ENCODE peak calls at places on chromosomes 1 and 21, in seven cellular contexts. One of them, this sample, is unnamed.

GRCh38 chr1:6248798-6249731 is 5.1 kb downstream of the HES3 start:
- DNase-seq in OCI-LY7: no peak
- DNase-seq in naive thymus-derived CD4-positive, alpha-beta T cell: no peak
- DNase-seq in lower lobe of right lung: no peak
- DNase-seq in breast epithelium: no peak
- DNase-seq in endothelial cell of umbilical vein: no peak
- DNase-seq in K562: peak; percentile 87
- DNase-seq in this sample: peak; percentile 55

GRCh38 chr1:199691540-199691939 is 336.0 kb upstream of the NR5A2 start:
- DNase-seq in OCI-LY7: no peak
- DNase-seq in naive thymus-derived CD4-positive, alpha-beta T cell: no peak
- DNase-seq in lower lobe of right lung: no peak
- DNase-seq in breast epithelium: no peak
- DNase-seq in endothelial cell of umbilical vein: peak; percentile 98
- DNase-seq in K562: no peak
- DNase-seq in this sample: peak; percentile 66

GRCh38 chr1:10564063-10564462 is 89.3 kb downstream of the PEX14 start:
- DNase-seq in OCI-LY7: no peak
- DNase-seq in naive thymus-derived CD4-positive, alpha-beta T cell: no peak
- DNase-seq in lower lobe of right lung: no peak
- DNase-seq in breast epithelium: no peak
- DNase-seq in endothelial cell of umbilical vein: no peak
- DNase-seq in K562: no peak
- DNase-seq in this sample: no peak

GRCh38 chr1:198496216-198497143 is 44.0 kb downstream of the ATP6V1G3 start:
- DNase-seq in OCI-LY7: no peak
- DNase-seq in naive thymus-derived CD4-positive, alpha-beta T cell: no peak
- DNase-seq in lower lobe of right lung: no peak
- DNase-seq in breast epithelium: no peak
- DNase-seq in endothelial cell of umbilical vein: peak; percentile 2
- DNase-seq in K562: no peak
- DNase-seq in this sample: no peak

GRCh38 chr21:35475006-35475405 is 425.9 kb upstream of the RUNX1 start:
- DNase-seq in OCI-LY7: no peak
- DNase-seq in naive thymus-derived CD4-positive, alpha-beta T cell: no peak
- DNase-seq in lower lobe of right lung: no peak
- DNase-seq in breast epithelium: no peak
- DNase-seq in endothelial cell of umbilical vein: peak; percentile 18
- DNase-seq in K562: no peak
- DNase-seq in this sample: no peak

GRCh38 chr1:22826630-22827580 is 116.3 kb downstream of the EPHB2 start:
- DNase-seq in OCI-LY7: no peak
- DNase-seq in naive thymus-derived CD4-positive, alpha-beta T cell: no peak
- DNase-seq in lower lobe of right lung: no peak
- DNase-seq in breast epithelium: peak; percentile 78
- DNase-seq in endothelial cell of umbilical vein: peak; percentile 30
- DNase-seq in K562: no peak
- DNase-seq in this sample: no peak

GRCh38 chr21:41630917-41631316 is 123.0 kb upstream of the TMPRSS2 start:
- DNase-seq in OCI-LY7: no peak
- DNase-seq in naive thymus-derived CD4-positive, alpha-beta T cell: no peak
- DNase-seq in lower lobe of right lung: no peak
- DNase-seq in breast epithelium: no peak
- DNase-seq in endothelial cell of umbilical vein: no peak
- DNase-seq in K562: no peak
- DNase-seq in this sample: no peak

GRCh38 chr1:5994713-5995621 is 2.7 kb upstream of the NPHP4 start:
- DNase-seq in OCI-LY7: no peak
- DNase-seq in naive thymus-derived CD4-positive, alpha-beta T cell: no peak
- DNase-seq in lower lobe of right lung: peak; percentile 45
- DNase-seq in breast epithelium: no peak
- DNase-seq in endothelial cell of umbilical vein: no peak
- DNase-seq in K562: no peak
- DNase-seq in this sample: no peak

GRCh38 chr1:234978397-234979291 is 150.0 kb downstream of the TOMM20 start:
- DNase-seq in OCI-LY7: peak; percentile 94
- DNase-seq in naive thymus-derived CD4-positive, alpha-beta T cell: no peak
- DNase-seq in lower lobe of right lung: peak; percentile 80
- DNase-seq in breast epithelium: no peak
- DNase-seq in endothelial cell of umbilical vein: peak; percentile 86
- DNase-seq in K562: peak; percentile 77
- DNase-seq in this sample: no peak

GRCh38 chr1:64246294-64246917 is 43.0 kb downstream of the UBE2U start:
- DNase-seq in OCI-LY7: peak; percentile 56
- DNase-seq in naive thymus-derived CD4-positive, alpha-beta T cell: no peak
- DNase-seq in lower lobe of right lung: no peak
- DNase-seq in breast epithelium: no peak
- DNase-seq in endothelial cell of umbilical vein: peak; percentile 69
- DNase-seq in K562: peak; percentile 19
- DNase-seq in this sample: peak; percentile 49

GRCh38 chr21:35178812-35179211 is 129.7 kb upstream of the RUNX1 start:
- DNase-seq in OCI-LY7: no peak
- DNase-seq in naive thymus-derived CD4-positive, alpha-beta T cell: no peak
- DNase-seq in lower lobe of right lung: no peak
- DNase-seq in breast epithelium: no peak
- DNase-seq in endothelial cell of umbilical vein: peak; percentile 10
- DNase-seq in K562: no peak
- DNase-seq in this sample: no peak

GRCh38 chr1:218880484-218881060 is 293.1 kb upstream of the LYPLAL1 start:
- DNase-seq in OCI-LY7: no peak
- DNase-seq in naive thymus-derived CD4-positive, alpha-beta T cell: no peak
- DNase-seq in lower lobe of right lung: no peak
- DNase-seq in breast epithelium: no peak
- DNase-seq in endothelial cell of umbilical vein: no peak
- DNase-seq in K562: no peak
- DNase-seq in this sample: no peak

GRCh38 chr21:34333150-34333739 is 30.6 kb upstream of the KCNE2 start:
- DNase-seq in OCI-LY7: no peak
- DNase-seq in naive thymus-derived CD4-positive, alpha-beta T cell: no peak
- DNase-seq in lower lobe of right lung: no peak
- DNase-seq in breast epithelium: peak; percentile 58
- DNase-seq in endothelial cell of umbilical vein: no peak
- DNase-seq in K562: no peak
- DNase-seq in this sample: no peak

GRCh38 chr1:241560511-241561187 is 28.5 kb downstream of the KMO start:
- DNase-seq in OCI-LY7: no peak
- DNase-seq in naive thymus-derived CD4-positive, alpha-beta T cell: no peak
- DNase-seq in lower lobe of right lung: no peak
- DNase-seq in breast epithelium: no peak
- DNase-seq in endothelial cell of umbilical vein: no peak
- DNase-seq in K562: no peak
- DNase-seq in this sample: no peak

GRCh38 chr1:66208631-66209030 is 325.3 kb upstream of the SGIP1 start:
- DNase-seq in OCI-LY7: no peak
- DNase-seq in naive thymus-derived CD4-positive, alpha-beta T cell: no peak
- DNase-seq in lower lobe of right lung: no peak
- DNase-seq in breast epithelium: no peak
- DNase-seq in endothelial cell of umbilical vein: no peak
- DNase-seq in K562: no peak
- DNase-seq in this sample: no peak

GRCh38 chr1:196361112-196361714 is 247.0 kb downstream of the KCNT2 start:
- DNase-seq in OCI-LY7: no peak
- DNase-seq in naive thymus-derived CD4-positive, alpha-beta T cell: no peak
- DNase-seq in lower lobe of right lung: no peak
- DNase-seq in breast epithelium: no peak
- DNase-seq in endothelial cell of umbilical vein: no peak
- DNase-seq in K562: no peak
- DNase-seq in this sample: no peak

GRCh38 chr1:220747426-220748090 is 564 bp upstream of the MTARC2 start:
- DNase-seq in OCI-LY7: no peak
- DNase-seq in naive thymus-derived CD4-positive, alpha-beta T cell: no peak
- DNase-seq in lower lobe of right lung: no peak
- DNase-seq in breast epithelium: no peak
- DNase-seq in endothelial cell of umbilical vein: no peak
- DNase-seq in K562: no peak
- DNase-seq in this sample: no peak

GRCh38 chr1:213692236-213692831 is 295.4 kb upstream of the PROX1 start:
- DNase-seq in OCI-LY7: no peak
- DNase-seq in naive thymus-derived CD4-positive, alpha-beta T cell: no peak
- DNase-seq in lower lobe of right lung: no peak
- DNase-seq in breast epithelium: no peak
- DNase-seq in endothelial cell of umbilical vein: no peak
- DNase-seq in K562: no peak
- DNase-seq in this sample: no peak

GRCh38 chr1:156509424-156510035 is 9.0 kb upstream of the MEF2D start:
- DNase-seq in OCI-LY7: no peak
- DNase-seq in naive thymus-derived CD4-positive, alpha-beta T cell: no peak
- DNase-seq in lower lobe of right lung: no peak
- DNase-seq in breast epithelium: no peak
- DNase-seq in endothelial cell of umbilical vein: no peak
- DNase-seq in K562: no peak
- DNase-seq in this sample: no peak

GRCh38 chr1:156506450-156506849 is 5.9 kb upstream of the MEF2D start:
- DNase-seq in OCI-LY7: no peak
- DNase-seq in naive thymus-derived CD4-positive, alpha-beta T cell: no peak
- DNase-seq in lower lobe of right lung: no peak
- DNase-seq in breast epithelium: no peak
- DNase-seq in endothelial cell of umbilical vein: no peak
- DNase-seq in K562: no peak
- DNase-seq in this sample: peak; percentile 2

GRCh38 chr1:156508955-156509234 is 8.3 kb upstream of the MEF2D start:
- DNase-seq in OCI-LY7: no peak
- DNase-seq in naive thymus-derived CD4-positive, alpha-beta T cell: no peak
- DNase-seq in lower lobe of right lung: no peak
- DNase-seq in breast epithelium: no peak
- DNase-seq in endothelial cell of umbilical vein: no peak
- DNase-seq in K562: no peak
- DNase-seq in this sample: no peak

GRCh38 chr1:156510709-156511108 is 10.1 kb upstream of the MEF2D start:
- DNase-seq in OCI-LY7: no peak
- DNase-seq in naive thymus-derived CD4-positive, alpha-beta T cell: no peak
- DNase-seq in lower lobe of right lung: peak; percentile 90
- DNase-seq in breast epithelium: peak; percentile 82
- DNase-seq in endothelial cell of umbilical vein: no peak
- DNase-seq in K562: no peak
- DNase-seq in this sample: no peak

GRCh38 chr1:156508205-156508954 is 7.8 kb upstream of the MEF2D start:
- DNase-seq in OCI-LY7: no peak
- DNase-seq in naive thymus-derived CD4-positive, alpha-beta T cell: no peak
- DNase-seq in lower lobe of right lung: peak; percentile 85
- DNase-seq in breast epithelium: no peak
- DNase-seq in endothelial cell of umbilical vein: no peak
- DNase-seq in K562: no peak
- DNase-seq in this sample: no peak
- H3K4me1 ChIP-seq in OCI-LY7: peaks cover 56% of the 10 kb centered on the region
- H3K4me1 ChIP-seq in naive thymus-derived CD4-positive, alpha-beta T cell: peaks cover 41% of the 10 kb centered on the region
- H3K4me1 ChIP-seq in lower lobe of right lung: peaks cover 67% of the 10 kb centered on the region
- H3K4me1 ChIP-seq in breast epithelium: peaks cover 12% of the 10 kb centered on the region
- H3K4me1 ChIP-seq in endothelial cell of umbilical vein: peaks cover 17% of the 10 kb centered on the region
- H3K4me1 ChIP-seq in K562: peaks cover 34% of the 10 kb centered on the region
- H3K4me1 ChIP-seq in this sample: peaks cover 11% of the 10 kb centered on the region

GRCh38 chr1:26546375-26546774 is 16.8 kb downstream of the RPS6KA1 start:
- DNase-seq in OCI-LY7: no peak
- DNase-seq in naive thymus-derived CD4-positive, alpha-beta T cell: no peak
- DNase-seq in lower lobe of right lung: peak; percentile 60
- DNase-seq in breast epithelium: no peak
- DNase-seq in endothelial cell of umbilical vein: no peak
- DNase-seq in K562: no peak
- DNase-seq in this sample: no peak
- H3K4me3 ChIP-seq in OCI-LY7: peak overlapping the region; percentile 76
- H3K4me3 ChIP-seq in naive thymus-derived CD4-positive, alpha-beta T cell: peak overlapping the region; percentile 82
- H3K4me3 ChIP-seq in lower lobe of right lung: peak overlapping the region; percentile 57
- H3K4me3 ChIP-seq in breast epithelium: no peak overlapping the region
- H3K4me3 ChIP-seq in endothelial cell of umbilical vein: no peak overlapping the region
- H3K4me3 ChIP-seq in K562: no peak overlapping the region
- H3K4me3 ChIP-seq in this sample: no peak overlapping the region

GRCh38 chr1:109252893-109253802 is 3.8 kb downstream of the CELSR2 start:
- DNase-seq in OCI-LY7: peak; percentile 73
- DNase-seq in naive thymus-derived CD4-positive, alpha-beta T cell: no peak
- DNase-seq in lower lobe of right lung: no peak
- DNase-seq in breast epithelium: peak; percentile 88
- DNase-seq in endothelial cell of umbilical vein: no peak
- DNase-seq in K562: peak; percentile 58
- DNase-seq in this sample: no peak
- H3K4me1 ChIP-seq in OCI-LY7: peaks cover 30% of the 10 kb centered on the region
- H3K4me1 ChIP-seq in naive thymus-derived CD4-positive, alpha-beta T cell: peaks cover 11% of the 10 kb centered on the region
- H3K4me1 ChIP-seq in lower lobe of right lung: peaks cover 31% of the 10 kb centered on the region
- H3K4me1 ChIP-seq in breast epithelium: peaks cover 9% of the 10 kb centered on the region
- H3K4me1 ChIP-seq in endothelial cell of umbilical vein: no peaks in the 10 kb centered on the region
- H3K4me1 ChIP-seq in K562: peaks cover 43% of the 10 kb centered on the region
- H3K4me1 ChIP-seq in this sample: peaks cover 28% of the 10 kb centered on the region

DNA sequence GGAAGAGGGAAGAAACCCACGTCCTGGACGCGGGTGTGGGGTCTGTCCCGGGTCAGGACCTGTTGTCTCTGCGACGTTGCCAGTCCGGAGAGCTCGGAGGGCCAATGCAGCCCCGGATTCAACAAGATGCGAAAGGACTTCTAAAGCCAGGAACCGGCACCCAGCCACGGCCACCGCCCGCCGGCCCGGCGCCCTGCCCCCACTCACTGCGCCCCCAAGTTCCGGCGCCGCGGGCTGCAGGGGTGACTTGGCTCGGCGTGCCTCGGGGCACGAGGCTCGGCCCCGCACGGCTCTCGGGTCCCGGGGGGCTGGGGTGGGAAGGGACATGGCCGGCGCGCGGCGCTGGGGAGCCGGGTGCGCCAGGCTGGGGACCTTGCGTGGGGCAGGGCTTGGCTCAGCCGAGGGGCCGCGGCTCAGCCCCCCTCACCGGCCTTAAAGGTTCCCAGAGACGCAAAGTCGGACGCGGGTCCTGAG is 51.8 kb upstream of the H6PD start:
- DNase-seq in OCI-LY7: no peak
- DNase-seq in naive thymus-derived CD4-positive, alpha-beta T cell: no peak
- DNase-seq in lower lobe of right lung: no peak
- DNase-seq in breast epithelium: no peak
- DNase-seq in endothelial cell of umbilical vein: no peak
- DNase-seq in K562: no peak
- DNase-seq in this sample: peak; percentile 1
- H3K4me3 ChIP-seq in OCI-LY7: no peak overlapping the region
- H3K4me3 ChIP-seq in naive thymus-derived CD4-positive, alpha-beta T cell: no peak overlapping the region
- H3K4me3 ChIP-seq in lower lobe of right lung: peak overlapping the region; percentile 83
- H3K4me3 ChIP-seq in breast epithelium: peak overlapping the region; percentile 98
- H3K4me3 ChIP-seq in endothelial cell of umbilical vein: peak overlapping the region; percentile 76
- H3K4me3 ChIP-seq in K562: no peak overlapping the region
- H3K4me3 ChIP-seq in this sample: no peak overlapping the region

This sample was measured in HAP-1.